ENCODE peak calls at places on chromosomes 11 and 22, in five cellular contexts. K is HepG2, E is WTC11, J is K562, L is A549. F is an unnamed sample.

GRCh38 chr11:46380340-46381045 is 976 bp upstream of the MDK start:
- DNase-seq in K (peak; percentile 78), L (no peak), J (peak; percentile 86), E (peak; percentile 91), F (no peak)

GRCh38 chr11:46390331-46391171 is 1.0 kb downstream of the CHRM4 start:
- DNase-seq in L (no peak), E (peak; percentile 40), K (no peak), J (no peak), F (no peak)

GRCh38 chr11:36342327-36342726 is 46.2 kb downstream of the PRR5L start:
- DNase-seq in E (no peak), L (no peak), J (no peak), K (no peak), F (no peak)

GRCh38 chr11:59556115-59556882 is 45.0 kb downstream of the OR4D9 start:
- DNase-seq in E (peak; percentile 78), L (no peak), J (peak; percentile 57), K (peak; percentile 81), F (peak; percentile 58)

GRCh38 chr11:1076061-1076665 is 1.5 kb downstream of the MUC2 start:
- DNase-seq in J (no peak), K (no peak), L (no peak), E (no peak), F (no peak)

GRCh38 chr11:46279393-46280099 is 2.1 kb downstream of the CREB3L1 start:
- DNase-seq in E (no peak), L (no peak), J (no peak), K (no peak), F (no peak)

GRCh38 chr11:128731041-128731663 is 37.3 kb downstream of the FLI1 start:
- DNase-seq in K (no peak), L (no peak), E (no peak), J (no peak), F (no peak)

GRCh38 chr11:94958118-94958517 is 15.2 kb downstream of the CWC15 start:
- DNase-seq in J (no peak), L (no peak), E (no peak), K (no peak), F (no peak)

GRCh38 chr11:111413849-111414248 is 34.8 kb upstream of the POU2AF1 start:
- DNase-seq in J (no peak), E (no peak), L (no peak), K (no peak), F (no peak)

GRCh38 chr11:88307749-88308425 is 29.6 kb downstream of the CTSC start:
- DNase-seq in J (no peak), E (peak; percentile 33), L (no peak), K (no peak), F (peak; percentile 81)

GRCh38 chr11:65918211-65919150 is at the start of gene C11orf68:
- DNase-seq in L (no peak), K (no peak), E (peak; percentile 32), J (no peak), F (no peak)

GRCh38 chr11:134592391-134592990 is 180.4 kb upstream of the B3GAT1 start:
- DNase-seq in K (peak; percentile 15), L (no peak), E (peak; percentile 84), J (peak; percentile 38), F (no peak)

GRCh38 chr22:32904044-32904443 is 102.5 kb downstream of the TIMP3 start:
- DNase-seq in J (peak; percentile 77), L (peak; percentile 3), K (peak; percentile 23), E (peak; percentile 37), F (no peak)

GRCh38 chr22:20803696-20804324 is 29.9 kb downstream of the SERPIND1 start:
- DNase-seq in J (peak; percentile 83), K (peak; percentile 40), E (peak; percentile 71), L (peak; percentile 22), F (no peak)

GRCh38 chr22:37561209-37562048 is 1.1 kb downstream of the CDC42EP1 start:
- DNase-seq in E (peak; percentile 95), J (peak; percentile 78), L (peak; percentile 74), K (peak; percentile 85), F (no peak)

GRCh38 chr22:26681395-26681821 is 24.0 kb downstream of the MIAT start:
- DNase-seq in E (peak; percentile 68), J (no peak), L (no peak), K (no peak), F (no peak)

GRCh38 chr11:128468106-128468505 is 119.3 kb downstream of the ETS1 start:
- DNase-seq in E (no peak), L (no peak), J (no peak), K (no peak), F (no peak)

GRCh38 chr22:20203142-20204099 is 52.6 kb upstream of the CCDC188 start:
- DNase-seq in L (no peak), K (peak; percentile 36), J (peak; percentile 89), E (peak; percentile 61), F (no peak)

GRCh38 chr11:69102732-69103615 is 52.8 kb upstream of the SMIM38 start:
- DNase-seq in E (no peak), L (no peak), J (no peak), K (no peak), F (no peak)

GRCh38 chr11:1101318-1102089 is 26.8 kb downstream of the MUC2 start:
- DNase-seq in L (no peak), E (no peak), J (no peak), K (no peak), F (no peak)

GRCh38 chr11:86511086-86511551 is 136.4 kb downstream of the CCDC81 start:
- DNase-seq in J (no peak), E (no peak), K (no peak), L (peak; percentile 25), F (peak; percentile 27)
- TF ChIP-seq ESRRA in J (no peak), E (no peak), K (no peak), L (no peak), F (no peak)

GRCh38 chr22:45580703-45581381 is 78.2 kb downstream of the FBLN1 start:
- DNase-seq in K (no peak), J (no peak), L (no peak), E (no peak), F (no peak)
- TF ChIP-seq ESRRA in K (no peak), J (no peak), L (no peak), E (no peak), F (no peak)

GRCh38 chr11:63666874-63667273 is 4.3 kb downstream of the ATL3 start:
- DNase-seq in J (no peak), K (no peak), E (no peak), L (no peak), F (no peak)
- TF ChIP-seq ESRRA in J (no peak), K (no peak), E (no peak), L (no peak), F (no peak)

DNA sequence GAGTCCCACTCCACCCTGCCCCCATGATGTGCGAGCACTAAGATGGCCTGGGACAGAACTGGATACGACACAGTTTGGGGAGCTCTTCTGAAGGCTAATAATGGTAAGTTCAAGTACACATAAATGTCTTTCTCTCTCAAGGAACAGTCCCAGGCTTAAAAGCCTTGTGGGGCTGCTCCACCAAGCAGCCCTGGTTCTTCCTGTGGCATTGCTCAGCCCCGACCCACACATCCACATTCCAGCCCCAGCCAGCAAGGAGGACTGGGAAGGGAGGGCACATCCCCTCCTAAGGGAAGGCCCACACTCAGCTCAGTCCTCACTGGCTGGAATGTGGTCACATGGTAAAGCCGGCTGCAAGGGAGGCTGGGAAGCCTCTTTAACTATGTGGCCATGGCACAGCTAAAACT is 13.3 kb upstream of the MB start:
- DNase-seq in K (no peak), E (no peak), L (peak; percentile 41), J (no peak), F (no peak)
- TF ChIP-seq ESRRA in K (no peak), E (no peak), L (no peak), J (no peak), F (no peak)

DNA sequence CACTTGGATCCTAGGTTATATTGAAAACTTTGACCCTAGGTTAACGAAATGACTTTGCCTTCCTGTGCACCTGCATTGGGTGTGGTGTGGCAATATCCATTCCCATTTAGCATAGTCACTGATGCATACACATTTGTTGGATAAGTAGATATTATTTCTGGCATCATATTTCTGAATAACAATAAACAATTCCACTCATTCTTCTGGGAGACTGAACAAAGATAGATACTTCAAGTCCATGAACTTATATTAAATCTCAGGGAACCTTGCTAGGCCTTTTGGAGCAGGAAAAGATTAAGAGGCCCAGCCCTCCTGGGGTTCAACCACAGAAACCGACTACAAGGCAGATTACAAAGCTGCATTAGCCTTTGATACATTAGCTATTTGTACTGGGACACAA is 118.9 kb downstream of the MSANTD4 start:
- DNase-seq in L (no peak), J (no peak), E (no peak), K (no peak), F (no peak)
- TF ChIP-seq ESRRA in L (no peak), J (no peak), E (no peak), K (no peak), F (no peak)

DNA sequence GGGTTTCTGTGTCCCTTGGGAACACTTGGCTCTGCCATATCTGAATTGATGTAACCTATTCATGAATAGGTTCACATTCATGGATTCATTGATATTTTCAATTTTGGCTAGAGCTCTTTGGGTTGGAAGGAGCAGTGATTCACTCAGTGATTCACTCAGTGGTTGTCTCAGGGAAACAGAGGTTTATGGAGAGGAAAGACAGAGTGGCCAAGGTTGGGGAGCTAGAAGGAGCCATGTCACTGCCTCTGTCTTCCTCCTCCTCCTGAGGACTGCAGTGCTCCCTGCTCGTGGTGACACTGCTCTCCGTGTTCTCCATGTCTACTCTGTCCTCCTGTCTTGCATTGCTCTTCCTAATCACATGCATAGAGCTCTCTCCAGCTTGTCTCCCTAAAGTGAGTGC is 17.4 kb downstream of the CEP164 start:
- DNase-seq in J (no peak), K (no peak), E (no peak), L (no peak), F (no peak)
- TF ChIP-seq ESRRA in J (no peak), K (no peak), E (no peak), L (no peak), F (no peak)

GRCh38 chr11:108591893-108592292 is 1.7 kb downstream of the EXPH5 start:
- DNase-seq in E (no peak), J (peak; percentile 25), K (no peak), L (no peak), F (no peak)
- TF ChIP-seq ESRRA in E (no peak), J (no peak), K (no peak), L (no peak), F (no peak)

DNA sequence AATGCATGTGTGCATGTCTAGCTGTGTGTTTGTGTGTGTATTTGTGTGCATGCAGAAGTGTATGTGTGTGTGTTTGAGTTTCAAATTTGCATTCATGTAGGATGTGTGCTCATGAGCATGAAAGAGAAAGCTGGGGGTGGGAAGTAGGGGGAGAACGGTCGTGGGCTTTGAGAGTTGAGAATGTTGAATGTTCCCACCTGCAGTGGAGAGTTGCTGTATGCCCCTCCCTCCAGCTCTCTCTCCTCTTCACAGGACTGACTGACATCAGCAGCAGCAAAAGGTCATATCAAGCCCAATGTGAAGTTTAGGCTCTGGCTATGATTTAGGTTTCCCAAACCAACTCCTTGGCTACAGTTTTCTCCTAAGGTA is 63.8 kb upstream of the RRAS2 start:
- DNase-seq in J (no peak), E (no peak), L (no peak), K (no peak), F (no peak)
- TF ChIP-seq ESRRA in J (no peak), E (no peak), L (no peak), K (no peak), F (no peak)

F was measured in GM12878.